ENCODE peak calls at places on chromosomes 7 and 10, in seven cellular contexts. One of them, this sample, is unnamed. For H4K20me1, the result is how much of the 10 kb centered on the place peaks cover.

GRCh38 chr7:80829527-80829926 is 89.3 kb downstream of the SEMA3C start:
- DNase-seq in mammary epithelial cell: peak
- DNase-seq in PC-9: no peak
- DNase-seq in MM.1S: no peak
- DNase-seq in neural progenitor cell: no peak
- DNase-seq in HepG2: no peak
- DNase-seq in HCT116: no peak
- DNase-seq in this sample: no peak

GRCh38 chr10:78502208-78502943 is 468.7 kb downstream of the RPS24 start:
- DNase-seq in mammary epithelial cell: no peak
- DNase-seq in PC-9: no peak
- DNase-seq in MM.1S: no peak
- DNase-seq in neural progenitor cell: no peak
- DNase-seq in HepG2: peak
- DNase-seq in HCT116: no peak
- DNase-seq in this sample: no peak

GRCh38 chr10:103636492-103636891 is 143.0 kb downstream of the NEURL1 start:
- DNase-seq in mammary epithelial cell: no peak
- DNase-seq in PC-9: no peak
- DNase-seq in MM.1S: no peak
- DNase-seq in neural progenitor cell: peak
- DNase-seq in HepG2: no peak
- DNase-seq in HCT116: no peak
- DNase-seq in this sample: no peak

GRCh38 chr7:92293887-92294616 is 48.3 kb downstream of the ANKIB1 start:
- DNase-seq in mammary epithelial cell: no peak
- DNase-seq in PC-9: no peak
- DNase-seq in MM.1S: no peak
- DNase-seq in neural progenitor cell: no peak
- DNase-seq in HepG2: no peak
- DNase-seq in HCT116: no peak
- DNase-seq in this sample: no peak

GRCh38 chr7:121012919-121013318 is 24.4 kb downstream of the CPED1 start:
- DNase-seq in mammary epithelial cell: no peak
- DNase-seq in PC-9: no peak
- DNase-seq in MM.1S: no peak
- DNase-seq in neural progenitor cell: no peak
- DNase-seq in HepG2: no peak
- DNase-seq in HCT116: no peak
- DNase-seq in this sample: no peak

GRCh38 chr7:105098863-105099515 is 85.0 kb downstream of the KMT2E start:
- DNase-seq in mammary epithelial cell: peak
- DNase-seq in PC-9: peak
- DNase-seq in MM.1S: no peak
- DNase-seq in neural progenitor cell: no peak
- DNase-seq in HepG2: no peak
- DNase-seq in HCT116: no peak
- DNase-seq in this sample: no peak

GRCh38 chr7:44534501-44534900 is 6.6 kb downstream of the NPC1L1 start:
- DNase-seq in mammary epithelial cell: peak
- DNase-seq in PC-9: no peak
- DNase-seq in MM.1S: peak
- DNase-seq in neural progenitor cell: peak
- DNase-seq in HepG2: peak
- DNase-seq in HCT116: peak
- DNase-seq in this sample: no peak

GRCh38 chr7:29360633-29361625 is 166.4 kb downstream of the CHN2 start:
- DNase-seq in mammary epithelial cell: no peak
- DNase-seq in PC-9: no peak
- DNase-seq in MM.1S: no peak
- DNase-seq in neural progenitor cell: no peak
- DNase-seq in HepG2: no peak
- DNase-seq in HCT116: no peak
- DNase-seq in this sample: no peak

GRCh38 chr7:92641921-92642511 is 51.8 kb upstream of the FAM133B start:
- DNase-seq in mammary epithelial cell: peak
- DNase-seq in PC-9: no peak
- DNase-seq in MM.1S: no peak
- DNase-seq in neural progenitor cell: no peak
- DNase-seq in HepG2: no peak
- DNase-seq in HCT116: no peak
- DNase-seq in this sample: no peak

GRCh38 chr7:67021260-67021659 is 24.6 kb downstream of the TYW1 start:
- DNase-seq in mammary epithelial cell: no peak
- DNase-seq in PC-9: no peak
- DNase-seq in MM.1S: no peak
- DNase-seq in neural progenitor cell: no peak
- DNase-seq in HepG2: no peak
- DNase-seq in HCT116: no peak
- DNase-seq in this sample: no peak

DNA sequence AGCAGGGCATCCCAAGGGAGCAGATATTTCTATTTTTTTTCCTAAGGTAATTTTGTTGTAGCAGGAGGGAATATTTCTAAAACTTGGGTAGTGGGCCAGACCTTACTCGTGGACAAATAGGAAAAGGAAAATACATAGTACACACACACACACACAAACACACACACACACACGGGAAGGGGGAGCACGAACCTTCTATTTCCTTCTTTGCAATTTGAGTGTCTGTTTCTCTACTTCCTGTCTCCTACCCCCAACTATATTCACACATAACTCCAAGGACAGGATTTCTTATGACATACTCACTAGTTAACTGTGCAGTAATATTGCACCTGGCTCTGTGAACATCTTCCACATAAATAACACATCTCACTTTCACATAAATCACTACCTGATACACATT is 4.4 kb downstream of the LDB1 start:
- DNase-seq in mammary epithelial cell: no peak
- DNase-seq in PC-9: no peak
- DNase-seq in MM.1S: no peak
- DNase-seq in neural progenitor cell: no peak
- DNase-seq in HepG2: no peak
- DNase-seq in HCT116: no peak
- DNase-seq in this sample: no peak
- H4K20me1 ChIP-seq in mammary epithelial cell: under half
- H4K20me1 ChIP-seq in PC-9: under half
- H4K20me1 ChIP-seq in MM.1S: under half
- H4K20me1 ChIP-seq in neural progenitor cell: under half
- H4K20me1 ChIP-seq in HepG2: under half
- H4K20me1 ChIP-seq in HCT116: under half
- H4K20me1 ChIP-seq in this sample: under half

DNA sequence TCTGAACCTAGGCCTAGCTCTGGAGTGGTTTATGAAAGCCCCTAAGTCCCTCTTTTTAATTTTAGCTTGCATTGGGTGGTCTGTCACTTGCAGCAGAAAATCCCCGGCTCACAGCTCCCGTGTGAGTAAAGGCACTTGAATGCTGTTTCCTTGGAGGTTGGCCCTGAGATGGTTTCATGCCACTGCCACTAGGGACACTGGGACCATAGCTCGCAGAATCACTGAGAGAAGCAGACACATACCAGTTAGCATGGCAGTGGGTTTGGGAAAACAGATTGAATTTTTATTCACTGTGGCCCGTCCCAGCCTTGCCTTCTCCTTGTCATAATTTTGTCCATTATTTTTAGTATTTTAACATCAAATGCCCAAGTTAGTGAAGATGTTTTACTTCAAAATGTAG is 259.5 kb upstream of the PITRM1 start:
- DNase-seq in mammary epithelial cell: no peak
- DNase-seq in PC-9: no peak
- DNase-seq in MM.1S: no peak
- DNase-seq in neural progenitor cell: no peak
- DNase-seq in HepG2: no peak
- DNase-seq in HCT116: no peak
- DNase-seq in this sample: no peak
- H3K27ac ChIP-seq in mammary epithelial cell: no peak
- H3K27ac ChIP-seq in PC-9: no peak
- H3K27ac ChIP-seq in MM.1S: no peak
- H3K27ac ChIP-seq in neural progenitor cell: no peak
- H3K27ac ChIP-seq in HepG2: no peak
- H3K27ac ChIP-seq in HCT116: no peak
- H3K27ac ChIP-seq in this sample: no peak

DNA sequence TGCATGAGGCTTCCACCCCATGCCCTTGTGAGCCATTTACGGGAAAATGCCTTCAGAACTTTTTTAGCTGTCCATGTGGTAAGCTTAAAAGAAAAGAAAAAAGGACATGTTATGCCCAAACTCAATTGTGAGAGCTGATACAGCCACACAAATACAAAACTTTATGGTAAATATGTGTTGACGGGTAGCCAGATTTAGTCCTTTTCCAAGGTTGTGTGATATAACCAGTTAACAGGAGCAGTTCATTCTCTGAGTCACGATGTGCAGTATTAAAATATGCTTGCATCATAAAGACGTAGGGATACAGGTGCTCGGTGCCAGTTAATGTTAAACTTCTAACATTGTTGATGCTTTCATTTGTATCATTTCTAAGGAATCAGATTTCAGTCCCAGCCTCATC is 350.4 kb downstream of the DNAJB6 start:
- DNase-seq in mammary epithelial cell: no peak
- DNase-seq in PC-9: no peak
- DNase-seq in MM.1S: no peak
- DNase-seq in neural progenitor cell: peak
- DNase-seq in HepG2: no peak
- DNase-seq in HCT116: no peak
- DNase-seq in this sample: no peak
- TF ChIP-seq EZH2 in mammary epithelial cell: no peak
- TF ChIP-seq EZH2 in PC-9: no peak
- TF ChIP-seq EZH2 in MM.1S: no peak
- TF ChIP-seq EZH2 in neural progenitor cell: peak
- TF ChIP-seq EZH2 in HepG2: peak
- TF ChIP-seq EZH2 in HCT116: no peak
- TF ChIP-seq EZH2 in this sample: peak

DNA sequence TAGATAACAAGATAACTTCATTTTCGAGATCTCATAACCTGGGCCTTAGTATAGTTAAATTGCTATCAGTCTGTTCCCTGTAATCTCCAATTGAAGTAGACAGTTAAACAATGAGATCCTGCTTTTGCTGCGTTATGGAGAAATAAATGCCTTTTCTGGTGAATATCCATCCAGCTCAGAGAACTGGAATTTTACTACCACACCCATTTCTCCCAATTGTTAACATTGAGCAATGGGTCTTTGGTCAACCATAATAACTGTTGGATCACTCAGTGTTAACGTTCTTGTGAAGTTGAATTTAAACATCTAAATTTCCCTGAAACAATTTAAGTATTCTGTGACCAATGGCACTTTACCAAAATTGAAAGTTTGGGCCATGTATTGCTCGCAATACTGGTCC is 3.0 kb downstream of the CALU start:
- DNase-seq in mammary epithelial cell: peak
- DNase-seq in PC-9: peak
- DNase-seq in MM.1S: no peak
- DNase-seq in neural progenitor cell: no peak
- DNase-seq in HepG2: no peak
- DNase-seq in HCT116: no peak
- DNase-seq in this sample: no peak
- H4K20me1 ChIP-seq in mammary epithelial cell: under half
- H4K20me1 ChIP-seq in PC-9: half or more
- H4K20me1 ChIP-seq in MM.1S: under half
- H4K20me1 ChIP-seq in neural progenitor cell: half or more
- H4K20me1 ChIP-seq in HepG2: half or more
- H4K20me1 ChIP-seq in HCT116: under half
- H4K20me1 ChIP-seq in this sample: under half

GRCh38 chr10:124971276-124971675 is 29.4 kb downstream of the ZRANB1 start:
- DNase-seq in mammary epithelial cell: no peak
- DNase-seq in PC-9: no peak
- DNase-seq in MM.1S: peak
- DNase-seq in neural progenitor cell: no peak
- DNase-seq in HepG2: no peak
- DNase-seq in HCT116: no peak
- DNase-seq in this sample: no peak
- H3K27ac ChIP-seq in mammary epithelial cell: no peak
- H3K27ac ChIP-seq in PC-9: no peak
- H3K27ac ChIP-seq in MM.1S: no peak
- H3K27ac ChIP-seq in neural progenitor cell: no peak
- H3K27ac ChIP-seq in HepG2: no peak
- H3K27ac ChIP-seq in HCT116: no peak
- H3K27ac ChIP-seq in this sample: no peak

GRCh38 chr7:97021443-97022261 is 3.0 kb downstream of the DLX5 start:
- DNase-seq in mammary epithelial cell: no peak
- DNase-seq in PC-9: no peak
- DNase-seq in MM.1S: no peak
- DNase-seq in neural progenitor cell: no peak
- DNase-seq in HepG2: no peak
- DNase-seq in HCT116: no peak
- DNase-seq in this sample: no peak
- TF ChIP-seq EZH2 in mammary epithelial cell: no peak
- TF ChIP-seq EZH2 in PC-9: no peak
- TF ChIP-seq EZH2 in MM.1S: no peak
- TF ChIP-seq EZH2 in neural progenitor cell: peak
- TF ChIP-seq EZH2 in HepG2: no peak
- TF ChIP-seq EZH2 in HCT116: no peak
- TF ChIP-seq EZH2 in this sample: no peak

DNA sequence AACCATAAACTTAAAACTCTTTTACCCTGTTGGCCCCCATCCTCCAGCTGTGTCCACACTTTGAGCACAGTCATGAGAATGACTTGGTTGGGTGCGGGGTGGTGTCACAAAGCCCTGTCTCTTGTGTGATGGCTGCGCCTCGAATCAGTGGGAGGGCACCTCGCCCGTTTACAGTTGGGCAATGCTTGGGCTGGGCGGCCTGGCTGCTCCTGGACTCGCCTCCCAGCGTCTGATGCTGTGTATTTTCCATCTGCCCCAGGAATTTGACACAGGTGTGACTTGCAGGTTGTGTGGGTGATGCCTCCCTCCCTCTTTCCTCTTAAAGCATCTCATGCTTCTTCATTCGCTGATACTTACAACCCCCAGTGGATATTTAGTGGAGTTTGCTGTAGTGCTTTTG is 33.7 kb downstream of the CHST12 start:
- DNase-seq in mammary epithelial cell: no peak
- DNase-seq in PC-9: peak
- DNase-seq in MM.1S: no peak
- DNase-seq in neural progenitor cell: no peak
- DNase-seq in HepG2: no peak
- DNase-seq in HCT116: no peak
- DNase-seq in this sample: no peak
- H4K20me1 ChIP-seq in mammary epithelial cell: under half
- H4K20me1 ChIP-seq in PC-9: under half
- H4K20me1 ChIP-seq in MM.1S: under half
- H4K20me1 ChIP-seq in neural progenitor cell: under half
- H4K20me1 ChIP-seq in HepG2: under half
- H4K20me1 ChIP-seq in HCT116: under half
- H4K20me1 ChIP-seq in this sample: under half

GRCh38 chr10:71981024-71981867 is 17.1 kb downstream of the CHST3 start:
- DNase-seq in mammary epithelial cell: peak
- DNase-seq in PC-9: peak
- DNase-seq in MM.1S: no peak
- DNase-seq in neural progenitor cell: peak
- DNase-seq in HepG2: peak
- DNase-seq in HCT116: no peak
- DNase-seq in this sample: no peak
- H3K27ac ChIP-seq in mammary epithelial cell: peak
- H3K27ac ChIP-seq in PC-9: no peak
- H3K27ac ChIP-seq in MM.1S: no peak
- H3K27ac ChIP-seq in neural progenitor cell: peak
- H3K27ac ChIP-seq in HepG2: peak
- H3K27ac ChIP-seq in HCT116: no peak
- H3K27ac ChIP-seq in this sample: peak

GRCh38 chr10:28678687-28679457 is 1.6 kb downstream of the BAMBI start:
- DNase-seq in mammary epithelial cell: peak
- DNase-seq in PC-9: no peak
- DNase-seq in MM.1S: no peak
- DNase-seq in neural progenitor cell: peak
- DNase-seq in HepG2: peak
- DNase-seq in HCT116: no peak
- DNase-seq in this sample: no peak
- TF ChIP-seq EZH2 in mammary epithelial cell: no peak
- TF ChIP-seq EZH2 in PC-9: no peak
- TF ChIP-seq EZH2 in MM.1S: no peak
- TF ChIP-seq EZH2 in neural progenitor cell: peak
- TF ChIP-seq EZH2 in HepG2: no peak
- TF ChIP-seq EZH2 in HCT116: no peak
- TF ChIP-seq EZH2 in this sample: no peak

This sample was measured in keratinocyte.